ENCODE peak calls at places on chromosome 20, in six cellular contexts. One of them, this sample, is unnamed.

GRCh38 chr20:17967595-17968365 is 814 bp downstream of the SNX5 start:
- DNase-seq in progenitor cell of endocrine pancreas: no peak
- DNase-seq in Right ventricle myocardium superior: no peak
- DNase-seq in stimulated activated CD4-positive, alpha-beta T cell treated with anti-CD3 and anti-CD28 coated beads, Interleukin-15, amount 100 ng/mL, for 1 hour: no peak
- DNase-seq in GM12865: no peak
- DNase-seq in RKO: peak
- DNase-seq in this sample: no peak

GRCh38 chr20:63740070-63740500 is 509 bp downstream of the SLC2A4RG start:
- DNase-seq in stimulated activated CD4-positive, alpha-beta T cell treated with anti-CD3 and anti-CD28 coated beads, Interleukin-15, amount 100 ng/mL, for 1 hour: no peak
- DNase-seq in progenitor cell of endocrine pancreas: no peak
- DNase-seq in RKO: peak
- DNase-seq in Right ventricle myocardium superior: peak
- DNase-seq in GM12865: peak
- DNase-seq in this sample: peak

GRCh38 chr20:9999660-10000059 is 35.1 kb upstream of the ANKEF1 start:
- DNase-seq in progenitor cell of endocrine pancreas: no peak
- DNase-seq in stimulated activated CD4-positive, alpha-beta T cell treated with anti-CD3 and anti-CD28 coated beads, Interleukin-15, amount 100 ng/mL, for 1 hour: no peak
- DNase-seq in RKO: no peak
- DNase-seq in Right ventricle myocardium superior: no peak
- DNase-seq in GM12865: peak
- DNase-seq in this sample: no peak

GRCh38 chr20:49775229-49775693 is 37.4 kb upstream of the SLC9A8 start:
- DNase-seq in RKO: peak
- DNase-seq in stimulated activated CD4-positive, alpha-beta T cell treated with anti-CD3 and anti-CD28 coated beads, Interleukin-15, amount 100 ng/mL, for 1 hour: no peak
- DNase-seq in progenitor cell of endocrine pancreas: no peak
- DNase-seq in Right ventricle myocardium superior: peak
- DNase-seq in GM12865: no peak
- DNase-seq in this sample: no peak

GRCh38 chr20:2750343-2751251 is 49.8 kb downstream of the CPXM1 start:
- DNase-seq in GM12865: no peak
- DNase-seq in stimulated activated CD4-positive, alpha-beta T cell treated with anti-CD3 and anti-CD28 coated beads, Interleukin-15, amount 100 ng/mL, for 1 hour: no peak
- DNase-seq in Right ventricle myocardium superior: peak
- DNase-seq in RKO: no peak
- DNase-seq in progenitor cell of endocrine pancreas: no peak
- DNase-seq in this sample: no peak

GRCh38 chr20:20759132-20759531 is 46.7 kb upstream of the RALGAPA2 start:
- DNase-seq in GM12865: no peak
- DNase-seq in stimulated activated CD4-positive, alpha-beta T cell treated with anti-CD3 and anti-CD28 coated beads, Interleukin-15, amount 100 ng/mL, for 1 hour: no peak
- DNase-seq in RKO: no peak
- DNase-seq in progenitor cell of endocrine pancreas: no peak
- DNase-seq in Right ventricle myocardium superior: no peak
- DNase-seq in this sample: no peak

GRCh38 chr20:10217517-10218410 is 866 bp upstream of the SNAP25 start:
- DNase-seq in GM12865: no peak
- DNase-seq in RKO: no peak
- DNase-seq in progenitor cell of endocrine pancreas: peak
- DNase-seq in Right ventricle myocardium superior: no peak
- DNase-seq in stimulated activated CD4-positive, alpha-beta T cell treated with anti-CD3 and anti-CD28 coated beads, Interleukin-15, amount 100 ng/mL, for 1 hour: no peak
- DNase-seq in this sample: peak

GRCh38 chr20:40510622-40511021 is 178.4 kb downstream of the MAFB start:
- DNase-seq in progenitor cell of endocrine pancreas: no peak
- DNase-seq in Right ventricle myocardium superior: no peak
- DNase-seq in stimulated activated CD4-positive, alpha-beta T cell treated with anti-CD3 and anti-CD28 coated beads, Interleukin-15, amount 100 ng/mL, for 1 hour: no peak
- DNase-seq in RKO: no peak
- DNase-seq in GM12865: no peak
- DNase-seq in this sample: no peak

GRCh38 chr20:22692119-22692475 is 107.7 kb upstream of the FOXA2 start:
- DNase-seq in GM12865: no peak
- DNase-seq in progenitor cell of endocrine pancreas: no peak
- DNase-seq in RKO: no peak
- DNase-seq in Right ventricle myocardium superior: no peak
- DNase-seq in stimulated activated CD4-positive, alpha-beta T cell treated with anti-CD3 and anti-CD28 coated beads, Interleukin-15, amount 100 ng/mL, for 1 hour: no peak
- DNase-seq in this sample: no peak

GRCh38 chr20:41697861-41698559 is 79.8 kb upstream of the CHD6 start:
- DNase-seq in RKO: peak
- DNase-seq in Right ventricle myocardium superior: no peak
- DNase-seq in GM12865: peak
- DNase-seq in stimulated activated CD4-positive, alpha-beta T cell treated with anti-CD3 and anti-CD28 coated beads, Interleukin-15, amount 100 ng/mL, for 1 hour: no peak
- DNase-seq in progenitor cell of endocrine pancreas: no peak
- DNase-seq in this sample: peak

GRCh38 chr20:53126185-53126584 is 154.0 kb downstream of the TSHZ2 start:
- DNase-seq in progenitor cell of endocrine pancreas: no peak
- DNase-seq in stimulated activated CD4-positive, alpha-beta T cell treated with anti-CD3 and anti-CD28 coated beads, Interleukin-15, amount 100 ng/mL, for 1 hour: no peak
- DNase-seq in GM12865: no peak
- DNase-seq in Right ventricle myocardium superior: no peak
- DNase-seq in RKO: no peak
- DNase-seq in this sample: no peak

GRCh38 chr20:444862-445426 is 17.4 kb downstream of the TBC1D20 start:
- DNase-seq in GM12865: no peak
- DNase-seq in RKO: no peak
- DNase-seq in Right ventricle myocardium superior: no peak
- DNase-seq in progenitor cell of endocrine pancreas: no peak
- DNase-seq in stimulated activated CD4-positive, alpha-beta T cell treated with anti-CD3 and anti-CD28 coated beads, Interleukin-15, amount 100 ng/mL, for 1 hour: no peak
- DNase-seq in this sample: no peak

GRCh38 chr20:63272105-63273078 is at the start of gene ARFGAP1:
- DNase-seq in GM12865: peak
- DNase-seq in RKO: peak
- DNase-seq in progenitor cell of endocrine pancreas: peak
- DNase-seq in Right ventricle myocardium superior: peak
- DNase-seq in stimulated activated CD4-positive, alpha-beta T cell treated with anti-CD3 and anti-CD28 coated beads, Interleukin-15, amount 100 ng/mL, for 1 hour: peak
- DNase-seq in this sample: peak

GRCh38 chr20:45347936-45348809 is at the start of gene SDC4:
- DNase-seq in Right ventricle myocardium superior: peak
- DNase-seq in RKO: peak
- DNase-seq in progenitor cell of endocrine pancreas: peak
- DNase-seq in stimulated activated CD4-positive, alpha-beta T cell treated with anti-CD3 and anti-CD28 coated beads, Interleukin-15, amount 100 ng/mL, for 1 hour: peak
- DNase-seq in GM12865: no peak
- DNase-seq in this sample: peak

GRCh38 chr20:5044075-5044620 is 42.8 kb upstream of the SLC23A2 start:
- DNase-seq in stimulated activated CD4-positive, alpha-beta T cell treated with anti-CD3 and anti-CD28 coated beads, Interleukin-15, amount 100 ng/mL, for 1 hour: no peak
- DNase-seq in Right ventricle myocardium superior: no peak
- DNase-seq in RKO: no peak
- DNase-seq in progenitor cell of endocrine pancreas: no peak
- DNase-seq in GM12865: no peak
- DNase-seq in this sample: no peak

GRCh38 chr20:16701296-16701695 is 28.5 kb upstream of the SNRPB2 start:
- DNase-seq in RKO: peak
- DNase-seq in progenitor cell of endocrine pancreas: no peak
- DNase-seq in Right ventricle myocardium superior: no peak
- DNase-seq in stimulated activated CD4-positive, alpha-beta T cell treated with anti-CD3 and anti-CD28 coated beads, Interleukin-15, amount 100 ng/mL, for 1 hour: no peak
- DNase-seq in GM12865: peak
- DNase-seq in this sample: no peak

GRCh38 chr20:5602346-5602745 is 147.9 kb upstream of the SHLD1 start:
- DNase-seq in GM12865: no peak
- DNase-seq in progenitor cell of endocrine pancreas: no peak
- DNase-seq in Right ventricle myocardium superior: no peak
- DNase-seq in stimulated activated CD4-positive, alpha-beta T cell treated with anti-CD3 and anti-CD28 coated beads, Interleukin-15, amount 100 ng/mL, for 1 hour: no peak
- DNase-seq in RKO: no peak
- DNase-seq in this sample: no peak

GRCh38 chr20:1333462-1334369 is 4.8 kb upstream of the SDCBP2 start:
- DNase-seq in progenitor cell of endocrine pancreas: no peak
- DNase-seq in GM12865: no peak
- DNase-seq in RKO: no peak
- DNase-seq in stimulated activated CD4-positive, alpha-beta T cell treated with anti-CD3 and anti-CD28 coated beads, Interleukin-15, amount 100 ng/mL, for 1 hour: no peak
- DNase-seq in Right ventricle myocardium superior: no peak
- DNase-seq in this sample: no peak

GRCh38 chr20:49833483-49833882 is 20.9 kb downstream of the SLC9A8 start:
- DNase-seq in Right ventricle myocardium superior: no peak
- DNase-seq in progenitor cell of endocrine pancreas: no peak
- DNase-seq in GM12865: no peak
- DNase-seq in stimulated activated CD4-positive, alpha-beta T cell treated with anti-CD3 and anti-CD28 coated beads, Interleukin-15, amount 100 ng/mL, for 1 hour: no peak
- DNase-seq in RKO: no peak
- DNase-seq in this sample: no peak

GRCh38 chr20:60113024-60113724 is 155.0 kb downstream of the CDH26 start:
- DNase-seq in stimulated activated CD4-positive, alpha-beta T cell treated with anti-CD3 and anti-CD28 coated beads, Interleukin-15, amount 100 ng/mL, for 1 hour: no peak
- DNase-seq in GM12865: no peak
- DNase-seq in progenitor cell of endocrine pancreas: no peak
- DNase-seq in Right ventricle myocardium superior: no peak
- DNase-seq in RKO: no peak
- DNase-seq in this sample: no peak

GRCh38 chr20:20772492-20773047 is 60.1 kb upstream of the RALGAPA2 start:
- DNase-seq in RKO: no peak
- DNase-seq in GM12865: no peak
- DNase-seq in Right ventricle myocardium superior: no peak
- DNase-seq in progenitor cell of endocrine pancreas: no peak
- DNase-seq in stimulated activated CD4-positive, alpha-beta T cell treated with anti-CD3 and anti-CD28 coated beads, Interleukin-15, amount 100 ng/mL, for 1 hour: no peak
- DNase-seq in this sample: no peak

GRCh38 chr20:62163986-62164762 is 18.7 kb upstream of the MTG2 start:
- DNase-seq in progenitor cell of endocrine pancreas: no peak
- DNase-seq in GM12865: no peak
- DNase-seq in RKO: no peak
- DNase-seq in Right ventricle myocardium superior: no peak
- DNase-seq in stimulated activated CD4-positive, alpha-beta T cell treated with anti-CD3 and anti-CD28 coated beads, Interleukin-15, amount 100 ng/mL, for 1 hour: no peak
- DNase-seq in this sample: no peak

GRCh38 chr20:8385247-8385646 is 253.2 kb downstream of the PLCB1 start:
- DNase-seq in progenitor cell of endocrine pancreas: no peak
- DNase-seq in stimulated activated CD4-positive, alpha-beta T cell treated with anti-CD3 and anti-CD28 coated beads, Interleukin-15, amount 100 ng/mL, for 1 hour: no peak
- DNase-seq in RKO: no peak
- DNase-seq in Right ventricle myocardium superior: peak
- DNase-seq in GM12865: peak
- DNase-seq in this sample: no peak

GRCh38 chr20:36579996-36580545 is 6.7 kb downstream of the TGIF2 start:
- DNase-seq in progenitor cell of endocrine pancreas: no peak
- DNase-seq in Right ventricle myocardium superior: no peak
- DNase-seq in stimulated activated CD4-positive, alpha-beta T cell treated with anti-CD3 and anti-CD28 coated beads, Interleukin-15, amount 100 ng/mL, for 1 hour: no peak
- DNase-seq in GM12865: no peak
- DNase-seq in RKO: peak
- DNase-seq in this sample: no peak

GRCh38 chr20:24833592-24833991 is 115.5 kb upstream of the CST7 start:
- DNase-seq in RKO: no peak
- DNase-seq in progenitor cell of endocrine pancreas: no peak
- DNase-seq in stimulated activated CD4-positive, alpha-beta T cell treated with anti-CD3 and anti-CD28 coated beads, Interleukin-15, amount 100 ng/mL, for 1 hour: no peak
- DNase-seq in GM12865: no peak
- DNase-seq in Right ventricle myocardium superior: no peak
- DNase-seq in this sample: no peak

GRCh38 chr20:10705801-10706459 is 32.1 kb upstream of the JAG1 start:
- DNase-seq in Right ventricle myocardium superior: no peak
- DNase-seq in GM12865: no peak
- DNase-seq in stimulated activated CD4-positive, alpha-beta T cell treated with anti-CD3 and anti-CD28 coated beads, Interleukin-15, amount 100 ng/mL, for 1 hour: no peak
- DNase-seq in RKO: peak
- DNase-seq in progenitor cell of endocrine pancreas: no peak
- DNase-seq in this sample: no peak

GRCh38 chr20:49310695-49311094 is 32.8 kb upstream of the ZNFX1 start:
- DNase-seq in progenitor cell of endocrine pancreas: no peak
- DNase-seq in GM12865: no peak
- DNase-seq in Right ventricle myocardium superior: no peak
- DNase-seq in stimulated activated CD4-positive, alpha-beta T cell treated with anti-CD3 and anti-CD28 coated beads, Interleukin-15, amount 100 ng/mL, for 1 hour: no peak
- DNase-seq in RKO: peak
- DNase-seq in this sample: no peak

GRCh38 chr20:18057106-18057993 is at the start of gene OVOL2:
- DNase-seq in GM12865: no peak
- DNase-seq in progenitor cell of endocrine pancreas: peak
- DNase-seq in Right ventricle myocardium superior: no peak
- DNase-seq in RKO: no peak
- DNase-seq in stimulated activated CD4-positive, alpha-beta T cell treated with anti-CD3 and anti-CD28 coated beads, Interleukin-15, amount 100 ng/mL, for 1 hour: no peak
- DNase-seq in this sample: peak